ENCODE peak calls at places on chromosomes 12 and 14, in seven cellular contexts. W is IMR-90, Z is GM12878, M is A549, U is body of pancreas, K is Peyer's patch, F is lower leg skin. D is an unnamed sample.

GRCh38 chr12:50934981-50935807 is 17.1 kb upstream of the HIGD1C start:
- DNase-seq in M (no peak), F (no peak), Z (no peak), W (peak; percentile 67), K (no peak), U (no peak), D (no peak)

GRCh38 chr12:49923035-49923644 is 19.4 kb upstream of the FAIM2 start:
- DNase-seq in Z (no peak), F (no peak), K (no peak), M (no peak), W (no peak), U (no peak), D (no peak)

GRCh38 chr12:64670856-64671639 is 60.8 kb downstream of the RASSF3 start:
- DNase-seq in K (peak; percentile 74), M (no peak), Z (no peak), U (peak; percentile 61), W (peak; percentile 69), F (no peak), D (no peak)

GRCh38 chr14:51554953-51555352 is 96.8 kb upstream of the FRMD6 start:
- DNase-seq in W (peak; percentile 72), U (no peak), Z (no peak), F (no peak), M (no peak), K (no peak), D (no peak)

GRCh38 chr12:103586791-103587370 is at the start of gene STAB2:
- DNase-seq in M (no peak), W (no peak), Z (no peak), U (no peak), F (no peak), K (no peak), D (peak; percentile 46)

GRCh38 chr12:131872154-131873046 is 22.0 kb upstream of the ULK1 start:
- DNase-seq in K (no peak), F (no peak), W (peak; percentile 84), U (no peak), Z (no peak), M (peak; percentile 68), D (no peak)

GRCh38 chr12:129607293-129607692 is 296.5 kb downstream of the TMEM132D start:
- DNase-seq in F (no peak), K (no peak), M (no peak), Z (no peak), U (no peak), W (no peak), D (no peak)

GRCh38 chr12:93784339-93785086 is 107.3 kb downstream of the CRADD start:
- DNase-seq in F (no peak), M (no peak), K (peak; percentile 65), Z (no peak), U (peak; percentile 47), W (peak; percentile 76), D (no peak)

GRCh38 chr12:88562846-88563582 is 17.3 kb downstream of the KITLG start:
- DNase-seq in Z (no peak), U (no peak), M (no peak), K (no peak), W (peak; percentile 65), F (no peak), D (no peak)

DNA sequence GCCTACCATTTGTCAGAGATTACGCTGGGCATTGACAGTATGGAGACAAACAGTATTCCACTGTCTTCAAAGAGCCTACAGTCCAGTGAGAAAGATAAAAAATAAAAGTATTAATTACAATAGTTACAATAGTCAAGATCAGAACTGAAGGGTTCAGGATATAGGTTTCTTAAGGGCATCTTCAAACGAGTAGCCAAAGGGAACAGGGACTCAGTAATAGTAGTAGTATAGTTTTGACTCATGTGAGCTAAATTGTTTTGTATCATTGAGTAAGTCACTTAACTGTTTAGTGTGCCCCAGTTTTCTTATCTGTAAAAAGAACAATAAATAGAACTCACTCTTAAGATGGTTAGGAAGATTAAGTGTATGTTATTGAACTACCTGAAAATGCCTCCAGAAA is 123.6 kb downstream of the METTL25 start:
- DNase-seq in M (no peak), U (no peak), W (no peak), K (no peak), Z (no peak), F (no peak), D (no peak)
- TF ChIP-seq POLR2A in M (no peak), U (no peak), W (no peak), K (no peak), Z (no peak), F (no peak), D (no peak)

GRCh38 chr12:11812558-11813421 is 163.3 kb downstream of the ETV6 start:
- DNase-seq in U (no peak), W (peak; percentile 27), M (no peak), K (peak; percentile 57), Z (no peak), F (peak; percentile 90), D (peak; percentile 38)
- TF ChIP-seq POLR2A in U (no peak), W (no peak), M (no peak), K (no peak), Z (peak; percentile 40), F (no peak), D (no peak)

GRCh38 chr12:95790025-95790911 is at the start of gene NTN4:
- DNase-seq in W (peak; percentile 24), M (peak; percentile 33), K (peak; percentile 59), F (peak; percentile 90), U (peak; percentile 68), Z (no peak), D (peak; percentile 78)
- TF ChIP-seq POLR2A in W (no peak), M (peak; percentile 35), K (no peak), F (no peak), U (peak; percentile 56), Z (no peak), D (peak; percentile 54)

GRCh38 chr14:43786066-43786762 is 720.9 kb downstream of the FSCB start:
- DNase-seq in W (no peak), K (no peak), U (no peak), M (no peak), F (no peak), Z (no peak), D (peak; percentile 89)
- TF ChIP-seq POLR2A in W (no peak), K (no peak), U (no peak), M (no peak), F (no peak), Z (no peak), D (no peak)

GRCh38 chr14:95674613-95675012 is 11.6 kb upstream of the TCL1B start:
- DNase-seq in W (no peak), K (no peak), F (peak; percentile 57), M (no peak), U (no peak), Z (no peak), D (no peak)
- TF ChIP-seq POLR2A in W (no peak), K (no peak), F (no peak), M (no peak), U (no peak), Z (no peak), D (no peak)

GRCh38 chr14:49553892-49554291 is 32.3 kb downstream of the RPS29 start:
- DNase-seq in K (no peak), F (no peak), W (no peak), M (no peak), Z (no peak), U (no peak), D (no peak)

GRCh38 chr14:49551569-49551968 is 34.6 kb downstream of the RPS29 start:
- DNase-seq in Z (no peak), W (no peak), M (no peak), U (no peak), K (no peak), F (no peak), D (no peak)

GRCh38 chr14:49550284-49551184 is 35.6 kb downstream of the RPS29 start:
- DNase-seq in Z (no peak), F (no peak), K (no peak), W (peak; percentile 19), U (no peak), M (no peak), D (no peak)

GRCh38 chr14:49553106-49553505 is 33.1 kb downstream of the RPS29 start:
- DNase-seq in K (no peak), Z (no peak), W (no peak), U (no peak), F (no peak), M (no peak), D (no peak)

GRCh38 chr14:49552630-49553029 is 33.5 kb downstream of the RPS29 start:
- DNase-seq in F (no peak), Z (no peak), W (no peak), M (no peak), U (no peak), K (no peak), D (no peak)
- TF ChIP-seq POLR2A in F (no peak), Z (no peak), W (no peak), M (no peak), U (no peak), K (no peak), D (no peak)

GRCh38 chr12:69601962-69602685 is 8.6 kb downstream of the LRRC10 start:
- DNase-seq in U (no peak), W (no peak), K (no peak), Z (no peak), M (no peak), F (no peak), D (no peak)
- TF ChIP-seq POLR2A in U (no peak), W (peak; percentile 24), K (no peak), Z (no peak), M (no peak), F (no peak), D (no peak)

DNA sequence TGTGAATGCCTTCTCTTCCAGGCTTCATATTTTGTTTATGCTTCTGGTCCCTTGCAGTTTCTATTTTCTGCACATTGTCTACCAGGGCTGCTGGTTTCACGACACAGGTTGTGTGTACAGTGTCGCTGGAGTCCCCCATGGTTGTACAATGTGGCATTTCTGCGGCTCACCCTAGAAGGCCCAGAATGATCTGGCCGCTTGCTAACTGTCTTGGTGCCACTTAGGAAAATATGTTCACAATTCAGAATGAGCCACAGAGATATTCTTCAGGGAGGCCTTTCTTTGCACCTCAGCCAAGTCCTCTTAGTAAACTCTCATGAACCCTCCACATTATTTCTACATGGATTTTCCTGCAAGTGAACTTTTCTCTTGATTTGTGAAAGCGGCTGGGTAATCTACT is 195.4 kb downstream of the SUDS3 start:
- DNase-seq in W (no peak), F (no peak), M (no peak), Z (no peak), U (no peak), K (no peak), D (no peak)
- TF ChIP-seq POLR2A in W (no peak), F (no peak), M (no peak), Z (no peak), U (no peak), K (no peak), D (no peak)

GRCh38 chr12:9763025-9763424 is 2.3 kb upstream of the CD69 start:
- DNase-seq in M (no peak), U (no peak), Z (no peak), K (no peak), F (no peak), W (no peak), D (no peak)

GRCh38 chr12:9759680-9760592 is 765 bp downstream of the CD69 start:
- DNase-seq in Z (no peak), F (no peak), W (no peak), M (no peak), U (no peak), K (no peak), D (no peak)

GRCh38 chr12:9761407-9761736 is 671 bp upstream of the CD69 start:
- DNase-seq in W (no peak), Z (no peak), F (no peak), M (no peak), U (no peak), K (no peak), D (no peak)

GRCh38 chr12:9762369-9762768 is 1.7 kb upstream of the CD69 start:
- DNase-seq in W (no peak), U (no peak), M (no peak), F (no peak), Z (no peak), K (no peak), D (no peak)

GRCh38 chr12:9760699-9761406 is at the start of gene CD69:
- DNase-seq in U (no peak), K (peak; percentile 94), F (no peak), Z (peak; percentile 95), W (no peak), M (no peak), D (no peak)
- TF ChIP-seq POLR2A in U (peak; percentile 59), K (peak; percentile 82), F (peak; percentile 9), Z (peak; percentile 94), W (no peak), M (no peak), D (peak; percentile 64)